ENCODE peak calls at places on chromosomes 12 and 14, in four cellular contexts. X is IMR-90, S is HepG2, N is mesendoderm. U is an unnamed sample.

GRCh38 chr12:14066021-14066420 is 84.6 kb upstream of the GRIN2B start:
- DNase-seq in S (no peak), N (peak; percentile 56), X (no peak), U (no peak)

GRCh38 chr12:3034067-3034750 is 43.0 kb upstream of the TSPAN9 start:
- DNase-seq in N (peak; percentile 88), X (peak; percentile 71), S (peak; percentile 55), U (peak; percentile 97)

GRCh38 chr12:61490732-61491498 is 769.3 kb upstream of the USP15 start:
- DNase-seq in S (no peak), X (no peak), N (no peak), U (no peak)

GRCh38 chr12:12723681-12724420 is 6.7 kb downstream of the CDKN1B start:
- DNase-seq in N (no peak), S (no peak), X (peak; percentile 25), U (peak; percentile 83)

GRCh38 chr14:44803239-44803905 is 158.4 kb downstream of the KLHL28 start:
- DNase-seq in S (peak; percentile 35), X (peak; percentile 64), N (peak; percentile 74), U (no peak)

GRCh38 chr12:98416845-98417244 is 98.5 kb upstream of the TMPO start:
- DNase-seq in S (no peak), X (peak; percentile 57), N (peak; percentile 42), U (no peak)

GRCh38 chr12:103657331-103657730 is 70.3 kb downstream of the STAB2 start:
- DNase-seq in S (no peak), X (peak; percentile 23), N (no peak), U (no peak)

GRCh38 chr14:55689971-55690871 is 110.2 kb downstream of the KTN1 start:
- DNase-seq in X (no peak), N (peak; percentile 22), S (no peak), U (no peak)

GRCh38 chr12:94648578-94648977 is 1.8 kb downstream of the TMCC3 start:
- DNase-seq in N (no peak), S (no peak), X (no peak), U (no peak)

GRCh38 chr12:113259499-113259953 is 38.3 kb downstream of the TPCN1 start:
- DNase-seq in S (peak; percentile 78), X (no peak), N (peak; percentile 72), U (peak; percentile 83)

GRCh38 chr12:6167327-6168280 is 32.6 kb upstream of the CD9 start:
- DNase-seq in S (peak; percentile 30), X (peak; percentile 99), N (no peak), U (no peak)

GRCh38 chr12:57462307-57463253 is 3.0 kb downstream of the GLI1 start:
- DNase-seq in X (peak; percentile 82), N (peak; percentile 98), S (peak; percentile 80), U (peak; percentile 100)

GRCh38 chr12:89162704-89163261 is 189.5 kb downstream of the DUSP6 start:
- DNase-seq in X (peak; percentile 99), S (no peak), N (no peak), U (no peak)

GRCh38 chr12:50271724-50272247 is 11.5 kb downstream of the LIMA1 start:
- DNase-seq in N (no peak), X (peak; percentile 55), S (peak; percentile 88), U (no peak)

GRCh38 chr14:45838597-45838996 is 585.6 kb upstream of the MIS18BP1 start:
- DNase-seq in X (no peak), N (peak; percentile 22), S (no peak), U (no peak)

GRCh38 chr12:31362115-31362758 is 36.3 kb upstream of the SINHCAF start:
- DNase-seq in X (no peak), S (peak; percentile 66), N (peak; percentile 69), U (peak; percentile 89)

GRCh38 chr12:119354187-119354586 is 19.7 kb downstream of the CCDC60 start:
- DNase-seq in N (no peak), S (no peak), X (no peak), U (no peak)

GRCh38 chr12:76623929-76624328 is 64.4 kb upstream of the OSBPL8 start:
- DNase-seq in X (peak; percentile 71), N (peak; percentile 70), S (no peak), U (no peak)

GRCh38 chr14:38342803-38343202 is 86.9 kb upstream of the CLEC14A start:
- DNase-seq in N (no peak), X (peak; percentile 96), S (no peak), U (no peak)

GRCh38 chr14:71662291-71662790 is 269.9 kb upstream of the RGS6 start:
- DNase-seq in X (no peak), N (no peak), S (no peak), U (no peak)

GRCh38 chr12:111412830-111413441 is 7.2 kb downstream of the SH2B3 start:
- DNase-seq in X (no peak), S (no peak), N (no peak), U (no peak)

GRCh38 chr12:132356686-132357622 is 27.6 kb upstream of the GALNT9 start:
- DNase-seq in X (peak; percentile 16), N (peak; percentile 63), S (no peak), U (peak; percentile 92)

GRCh38 chr14:79596531-79596930 is 614.8 kb downstream of the DIO2 start:
- DNase-seq in X (peak; percentile 88), N (no peak), S (no peak), U (no peak)

GRCh38 chr12:110921262-110921661 is 883 bp upstream of the MYL2 start:
- DNase-seq in S (no peak), X (peak; percentile 19), N (no peak), U (no peak)

GRCh38 chr14:40368314-40368713 is 936.1 kb upstream of the FBXO33 start:
- DNase-seq in X (no peak), S (no peak), N (no peak), U (no peak)

GRCh38 chr12:96396914-96397313 is 3.3 kb downstream of the CDK17 start:
- DNase-seq in X (no peak), S (no peak), N (no peak), U (no peak)

GRCh38 chr14:21100931-21101330 is at the start of gene TMEM253:
- DNase-seq in X (no peak), S (no peak), N (no peak), U (peak; percentile 31)

GRCh38 chr12:91215940-91216454 is 33.4 kb upstream of the DCN start:
- DNase-seq in S (no peak), X (peak; percentile 95), N (no peak), U (no peak)

GRCh38 chr14:89990218-89990617 is 34.5 kb downstream of the TDP1 start:
- DNase-seq in N (no peak), S (no peak), X (no peak), U (no peak)

GRCh38 chr12:85057370-85057963 is 21.3 kb downstream of the LRRIQ1 start:
- DNase-seq in S (peak; percentile 30), X (peak; percentile 41), N (peak; percentile 62), U (peak; percentile 80)

GRCh38 chr14:83867871-83868270 is 1662.1 kb upstream of the FLRT2 start:
- DNase-seq in N (no peak), X (peak; percentile 7), S (no peak), U (no peak)

GRCh38 chr14:23413681-23414080 is 5.6 kb upstream of the MYH6 start:
- DNase-seq in N (no peak), S (no peak), X (no peak), U (no peak)

GRCh38 chr12:110765144-110765543 is 22.5 kb upstream of the PPP1CC start:
- DNase-seq in N (no peak), S (no peak), X (no peak), U (no peak)

GRCh38 chr12:48592591-48593086 is 22.8 kb upstream of the LALBA start:
- DNase-seq in N (peak; percentile 71), S (no peak), X (no peak), U (no peak)
- H3K27ac ChIP-seq in N (no peak overlapping the region), S (no peak overlapping the region), X (no peak overlapping the region), U (no peak overlapping the region)

GRCh38 chr12:46531059-46531785 is 158.6 kb upstream of the SLC38A2 start:
- DNase-seq in N (no peak), S (peak; percentile 22), X (no peak), U (peak; percentile 50)
- H3K9ac ChIP-seq in N (no peak overlapping the region), S (no peak overlapping the region), X (no peak overlapping the region), U (no peak overlapping the region)

GRCh38 chr12:46547421-46548340 is 175.1 kb upstream of the SLC38A2 start:
- DNase-seq in X (no peak), N (no peak), S (no peak), U (no peak)
- H3K27ac ChIP-seq in X (peak overlapping the region; percentile 76), N (no peak overlapping the region), S (no peak overlapping the region), U (no peak overlapping the region)

GRCh38 chr14:77267937-77268699 is 2.9 kb downstream of the NGB start:
- DNase-seq in X (no peak), N (no peak), S (no peak), U (no peak)
- H3K9ac ChIP-seq in X (no peak overlapping the region), N (no peak overlapping the region), S (no peak overlapping the region), U (no peak overlapping the region)

GRCh38 chr14:75232597-75232996 is 46.0 kb upstream of the FOS start:
- DNase-seq in S (no peak), X (no peak), N (peak; percentile 77), U (no peak)
- H3K27ac ChIP-seq in S (no peak overlapping the region), X (no peak overlapping the region), N (no peak overlapping the region), U (no peak overlapping the region)

GRCh38 chr12:107912421-107913004 is 138.0 kb downstream of the ASCL4 start:
- DNase-seq in X (no peak), S (no peak), N (peak; percentile 73), U (peak; percentile 98)
- H3K9ac ChIP-seq in X (no peak overlapping the region), S (no peak overlapping the region), N (peak overlapping the region; percentile 66), U (no peak overlapping the region)

GRCh38 chr12:22435583-22435982 is 101.1 kb upstream of the ST8SIA1 start:
- DNase-seq in N (no peak), S (no peak), X (no peak), U (no peak)
- H3K27ac ChIP-seq in N (no peak overlapping the region), S (no peak overlapping the region), X (no peak overlapping the region), U (no peak overlapping the region)

GRCh38 chr12:108819920-108820699 is 37.3 kb downstream of the SSH1 start:
- DNase-seq in S (no peak), N (no peak), X (no peak), U (no peak)

GRCh38 chr12:108821407-108822397 is 35.7 kb downstream of the SSH1 start:
- DNase-seq in N (no peak), X (peak; percentile 69), S (no peak), U (no peak)

GRCh38 chr12:108822458-108823205 is 34.8 kb downstream of the SSH1 start:
- DNase-seq in N (peak; percentile 66), S (no peak), X (no peak), U (no peak)

GRCh38 chr12:108817909-108818308 is 39.5 kb downstream of the SSH1 start:
- DNase-seq in X (no peak), S (no peak), N (no peak), U (no peak)

DNA sequence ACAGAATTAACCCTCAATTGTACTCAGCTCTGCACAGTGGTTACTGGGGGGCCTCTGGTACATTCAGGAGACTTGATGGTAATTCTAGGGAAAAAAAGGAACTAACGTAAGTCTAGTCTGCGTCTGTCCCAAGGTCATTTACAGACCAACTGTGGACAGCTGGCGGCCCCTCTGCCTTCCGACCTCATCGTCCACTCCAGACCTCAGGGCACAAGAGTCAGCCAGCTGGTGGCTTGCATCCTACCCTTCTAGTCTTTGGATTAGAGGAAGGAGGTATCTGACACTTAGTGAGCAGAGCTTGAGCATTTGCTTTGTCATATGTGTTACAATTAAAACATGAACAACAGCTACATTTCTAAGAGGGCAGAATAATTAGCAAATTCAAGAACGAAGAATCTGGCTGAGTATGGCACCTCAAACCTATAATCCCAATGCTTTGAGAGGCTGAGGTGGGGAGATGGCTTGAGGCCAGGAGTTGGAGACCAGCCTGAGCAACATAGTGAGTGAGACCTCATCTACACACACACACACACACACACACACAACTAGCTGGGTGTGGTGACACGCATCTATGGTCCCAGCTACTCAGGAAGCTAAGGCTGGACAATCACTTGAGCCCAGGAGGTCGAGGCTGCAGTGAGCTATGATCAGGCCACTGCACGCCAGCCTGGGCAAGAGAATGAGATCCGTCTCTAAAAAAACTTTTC is 36.5 kb downstream of the SSH1 start:
- DNase-seq in X (no peak), S (no peak), N (no peak), U (no peak)
- H3K9ac ChIP-seq in X (no peak overlapping the region), S (no peak overlapping the region), N (no peak overlapping the region), U (no peak overlapping the region)

U was measured in endodermal cell.